ENCODE peak calls at places on chromosomes 4 and X, in eight cellular contexts. G is HT-29; H is dermis microvascular lymphatic vessel endothelial cell; S is CD4-positive, alpha-beta memory T cell; X is Right ventricle myocardium superior; L is SW 1271; E is stimulated activated CD8-positive, alpha-beta memory T cell treated with anti-CD3 and anti-CD28 coated beads, Interleukin-15, amount 100 ng/mL, for 24 hours; C is substantia nigra. U is an unnamed sample.

GRCh38 chrX:119763836-119764387 is 5.5 kb downstream of the SOWAHD start:
- DNase-seq in S (no peak), G (no peak), C (no peak), H (no peak), X (no peak), E (no peak), L (no peak), U (no peak)

GRCh38 chrX:7133036-7133412 is 14.5 kb upstream of the STS start:
- DNase-seq in E (no peak), H (peak), X (peak), C (no peak), G (peak), S (no peak), L (no peak), U (peak)

GRCh38 chrX:108735680-108736508 is 469 bp downstream of the IRS4 start:
- DNase-seq in L (no peak), E (no peak), H (no peak), G (no peak), X (no peak), S (no peak), C (no peak), U (no peak)

GRCh38 chr4:38891051-38891738 is 23.6 kb downstream of the FAM114A1 start:
- DNase-seq in E (no peak), H (no peak), L (no peak), X (no peak), G (no peak), S (no peak), C (no peak), U (no peak)

GRCh38 chr4:85861064-85861767 is 386.3 kb downstream of the ARHGAP24 start:
- DNase-seq in C (no peak), L (no peak), E (no peak), H (peak), X (no peak), S (no peak), G (peak), U (peak)

GRCh38 chrX:150573702-150574101 is 5.3 kb downstream of the MTM1 start:
- DNase-seq in L (no peak), H (no peak), S (no peak), E (no peak), X (no peak), G (no peak), C (no peak), U (no peak)

GRCh38 chr4:15078682-15079642 is 76.7 kb downstream of the CPEB2 start:
- DNase-seq in E (no peak), S (no peak), H (no peak), X (no peak), C (no peak), L (no peak), G (no peak), U (no peak)

GRCh38 chr4:61533140-61533539 is 333.0 kb downstream of the ADGRL3 start:
- DNase-seq in H (no peak), S (no peak), C (no peak), X (no peak), E (no peak), L (no peak), G (no peak), U (no peak)

GRCh38 chr4:172096771-172097170 is 283.6 kb downstream of the GALNTL6 start:
- DNase-seq in X (no peak), C (no peak), G (no peak), E (no peak), L (no peak), H (no peak), S (no peak), U (no peak)